ENCODE peak calls at places on chromosomes 4 and X, in ten cellular contexts. One of them, this sample, is unnamed.

GRCh38 chr4:6419452-6420028 is 52.9 kb downstream of the PPP2R2C start:
- DNase-seq in endothelial cell of umbilical vein: no peak
- DNase-seq in transverse colon: no peak
- DNase-seq in sigmoid colon: no peak
- DNase-seq in mucosa of descending colon: no peak
- DNase-seq in ovary: no peak
- DNase-seq in esophagus muscularis mucosa: no peak
- DNase-seq in mammary epithelial cell: no peak
- DNase-seq in upper lobe of right lung: peak; percentile 29
- DNase-seq in BE2C: no peak
- DNase-seq in this sample: peak; percentile 68

GRCh38 chr4:26321326-26322276 is 787 bp downstream of the RBPJ start:
- DNase-seq in endothelial cell of umbilical vein: peak; percentile 41
- DNase-seq in transverse colon: peak; percentile 37
- DNase-seq in sigmoid colon: peak; percentile 68
- DNase-seq in mucosa of descending colon: peak; percentile 39
- DNase-seq in ovary: peak; percentile 32
- DNase-seq in esophagus muscularis mucosa: no peak
- DNase-seq in mammary epithelial cell: peak; percentile 20
- DNase-seq in upper lobe of right lung: peak; percentile 73
- DNase-seq in BE2C: peak; percentile 56
- DNase-seq in this sample: peak; percentile 37

GRCh38 chr4:57501715-57502114 is 391.5 kb upstream of the IGFBP7 start:
- DNase-seq in endothelial cell of umbilical vein: no peak
- DNase-seq in transverse colon: no peak
- DNase-seq in sigmoid colon: no peak
- DNase-seq in mucosa of descending colon: no peak
- DNase-seq in ovary: no peak
- DNase-seq in esophagus muscularis mucosa: no peak
- DNase-seq in mammary epithelial cell: peak; percentile 47
- DNase-seq in upper lobe of right lung: no peak
- DNase-seq in BE2C: no peak
- DNase-seq in this sample: no peak

GRCh38 chrX:96619588-96619987 is 65.1 kb upstream of the DIAPH2 start:
- DNase-seq in endothelial cell of umbilical vein: no peak
- DNase-seq in transverse colon: no peak
- DNase-seq in sigmoid colon: no peak
- DNase-seq in mucosa of descending colon: no peak
- DNase-seq in ovary: no peak
- DNase-seq in esophagus muscularis mucosa: no peak
- DNase-seq in mammary epithelial cell: peak; percentile 4
- DNase-seq in upper lobe of right lung: no peak
- DNase-seq in BE2C: no peak
- DNase-seq in this sample: no peak

GRCh38 chr4:52931238-52931637 is 69.1 kb downstream of the RASL11B start:
- DNase-seq in endothelial cell of umbilical vein: no peak
- DNase-seq in transverse colon: no peak
- DNase-seq in sigmoid colon: no peak
- DNase-seq in mucosa of descending colon: no peak
- DNase-seq in ovary: no peak
- DNase-seq in esophagus muscularis mucosa: no peak
- DNase-seq in mammary epithelial cell: no peak
- DNase-seq in upper lobe of right lung: no peak
- DNase-seq in BE2C: no peak
- DNase-seq in this sample: no peak

GRCh38 chrX:135531813-135532212 is 11.4 kb downstream of the INTS6L start:
- DNase-seq in endothelial cell of umbilical vein: no peak
- DNase-seq in transverse colon: no peak
- DNase-seq in sigmoid colon: no peak
- DNase-seq in mucosa of descending colon: no peak
- DNase-seq in ovary: no peak
- DNase-seq in esophagus muscularis mucosa: no peak
- DNase-seq in mammary epithelial cell: peak; percentile 79
- DNase-seq in upper lobe of right lung: no peak
- DNase-seq in BE2C: no peak
- DNase-seq in this sample: no peak

GRCh38 chr4:72974694-72975487 is 94.6 kb downstream of the COX18 start:
- DNase-seq in endothelial cell of umbilical vein: peak; percentile 78
- DNase-seq in transverse colon: no peak
- DNase-seq in sigmoid colon: no peak
- DNase-seq in mucosa of descending colon: no peak
- DNase-seq in ovary: no peak
- DNase-seq in esophagus muscularis mucosa: no peak
- DNase-seq in mammary epithelial cell: peak; percentile 43
- DNase-seq in upper lobe of right lung: no peak
- DNase-seq in BE2C: no peak
- DNase-seq in this sample: no peak

GRCh38 chr4:183733181-183733580 is 74.1 kb downstream of the TRAPPC11 start:
- DNase-seq in endothelial cell of umbilical vein: no peak
- DNase-seq in transverse colon: no peak
- DNase-seq in sigmoid colon: no peak
- DNase-seq in mucosa of descending colon: no peak
- DNase-seq in ovary: no peak
- DNase-seq in esophagus muscularis mucosa: no peak
- DNase-seq in mammary epithelial cell: no peak
- DNase-seq in upper lobe of right lung: no peak
- DNase-seq in BE2C: no peak
- DNase-seq in this sample: no peak

GRCh38 chr4:140003851-140004579 is 150.0 kb downstream of the MAML3 start:
- DNase-seq in endothelial cell of umbilical vein: no peak
- DNase-seq in transverse colon: no peak
- DNase-seq in sigmoid colon: no peak
- DNase-seq in mucosa of descending colon: no peak
- DNase-seq in ovary: no peak
- DNase-seq in esophagus muscularis mucosa: no peak
- DNase-seq in mammary epithelial cell: no peak
- DNase-seq in upper lobe of right lung: no peak
- DNase-seq in BE2C: no peak
- DNase-seq in this sample: no peak

GRCh38 chr4:128810331-128810870 is 901 bp downstream of the JADE1 start:
- DNase-seq in endothelial cell of umbilical vein: no peak
- DNase-seq in transverse colon: peak; percentile 43
- DNase-seq in sigmoid colon: peak; percentile 72
- DNase-seq in mucosa of descending colon: peak; percentile 54
- DNase-seq in ovary: peak; percentile 45
- DNase-seq in esophagus muscularis mucosa: no peak
- DNase-seq in mammary epithelial cell: no peak
- DNase-seq in upper lobe of right lung: no peak
- DNase-seq in BE2C: peak; percentile 42
- DNase-seq in this sample: peak; percentile 68

GRCh38 chr4:83993774-83994173 is 457.9 kb downstream of the GPAT3 start:
- DNase-seq in endothelial cell of umbilical vein: no peak
- DNase-seq in transverse colon: no peak
- DNase-seq in sigmoid colon: no peak
- DNase-seq in mucosa of descending colon: no peak
- DNase-seq in ovary: no peak
- DNase-seq in esophagus muscularis mucosa: no peak
- DNase-seq in mammary epithelial cell: no peak
- DNase-seq in upper lobe of right lung: no peak
- DNase-seq in BE2C: peak; percentile 19
- DNase-seq in this sample: no peak

GRCh38 chr4:25095756-25096552 is 64.3 kb downstream of the SEPSECS start:
- DNase-seq in endothelial cell of umbilical vein: no peak
- DNase-seq in transverse colon: no peak
- DNase-seq in sigmoid colon: no peak
- DNase-seq in mucosa of descending colon: no peak
- DNase-seq in ovary: no peak
- DNase-seq in esophagus muscularis mucosa: no peak
- DNase-seq in mammary epithelial cell: no peak
- DNase-seq in upper lobe of right lung: no peak
- DNase-seq in BE2C: no peak
- DNase-seq in this sample: no peak

GRCh38 chrX:129037389-129037788 is 485.9 kb downstream of the SMARCA1 start:
- DNase-seq in endothelial cell of umbilical vein: no peak
- DNase-seq in transverse colon: no peak
- DNase-seq in sigmoid colon: no peak
- DNase-seq in mucosa of descending colon: no peak
- DNase-seq in ovary: no peak
- DNase-seq in esophagus muscularis mucosa: no peak
- DNase-seq in mammary epithelial cell: no peak
- DNase-seq in upper lobe of right lung: no peak
- DNase-seq in BE2C: no peak
- DNase-seq in this sample: no peak

GRCh38 chr4:10048931-10049655 is 27.8 kb upstream of the SLC2A9 start:
- DNase-seq in endothelial cell of umbilical vein: no peak
- DNase-seq in transverse colon: no peak
- DNase-seq in sigmoid colon: no peak
- DNase-seq in mucosa of descending colon: no peak
- DNase-seq in ovary: no peak
- DNase-seq in esophagus muscularis mucosa: no peak
- DNase-seq in mammary epithelial cell: peak; percentile 49
- DNase-seq in upper lobe of right lung: no peak
- DNase-seq in BE2C: no peak
- DNase-seq in this sample: no peak

GRCh38 chr4:123599920-123600394 is 203.4 kb downstream of the SPRY1 start:
- DNase-seq in endothelial cell of umbilical vein: peak; percentile 94
- DNase-seq in transverse colon: peak; percentile 82
- DNase-seq in sigmoid colon: peak; percentile 79
- DNase-seq in mucosa of descending colon: peak; percentile 82
- DNase-seq in ovary: peak; percentile 65
- DNase-seq in esophagus muscularis mucosa: no peak
- DNase-seq in mammary epithelial cell: no peak
- DNase-seq in upper lobe of right lung: peak; percentile 88
- DNase-seq in BE2C: peak; percentile 11
- DNase-seq in this sample: peak; percentile 76

GRCh38 chrX:48538641-48539344 is 721 bp upstream of the TBC1D25 start:
- DNase-seq in endothelial cell of umbilical vein: no peak
- DNase-seq in transverse colon: no peak
- DNase-seq in sigmoid colon: peak; percentile 53
- DNase-seq in mucosa of descending colon: no peak
- DNase-seq in ovary: peak; percentile 21
- DNase-seq in esophagus muscularis mucosa: no peak
- DNase-seq in mammary epithelial cell: no peak
- DNase-seq in upper lobe of right lung: no peak
- DNase-seq in BE2C: no peak
- DNase-seq in this sample: no peak
- H3K4me3 ChIP-seq in endothelial cell of umbilical vein: no peak overlapping the region
- H3K4me3 ChIP-seq in transverse colon: no peak overlapping the region
- H3K4me3 ChIP-seq in sigmoid colon: peak overlapping the region; percentile 67
- H3K4me3 ChIP-seq in mucosa of descending colon: no peak overlapping the region
- H3K4me3 ChIP-seq in ovary: peak overlapping the region; percentile 26
- H3K4me3 ChIP-seq in esophagus muscularis mucosa: peak overlapping the region; percentile 68
- H3K4me3 ChIP-seq in mammary epithelial cell: peak overlapping the region; percentile 16
- H3K4me3 ChIP-seq in upper lobe of right lung: peak overlapping the region; percentile 66
- H3K4me3 ChIP-seq in BE2C: peak overlapping the region; percentile 66
- H3K4me3 ChIP-seq in this sample: no peak overlapping the region

GRCh38 chr4:15742083-15742582 is 36.0 kb upstream of the CD38 start:
- DNase-seq in endothelial cell of umbilical vein: no peak
- DNase-seq in transverse colon: no peak
- DNase-seq in sigmoid colon: no peak
- DNase-seq in mucosa of descending colon: no peak
- DNase-seq in ovary: no peak
- DNase-seq in esophagus muscularis mucosa: no peak
- DNase-seq in mammary epithelial cell: no peak
- DNase-seq in upper lobe of right lung: no peak
- DNase-seq in BE2C: no peak
- DNase-seq in this sample: no peak
- H3K4me1 ChIP-seq in endothelial cell of umbilical vein: no peaks in the 10 kb centered on the region
- H3K4me1 ChIP-seq in transverse colon: no peaks in the 10 kb centered on the region
- H3K4me1 ChIP-seq in sigmoid colon: no peaks in the 10 kb centered on the region
- H3K4me1 ChIP-seq in mucosa of descending colon: no peaks in the 10 kb centered on the region
- H3K4me1 ChIP-seq in ovary: no peaks in the 10 kb centered on the region
- H3K4me1 ChIP-seq in esophagus muscularis mucosa: no peaks in the 10 kb centered on the region
- H3K4me1 ChIP-seq in mammary epithelial cell: no peaks in the 10 kb centered on the region
- H3K4me1 ChIP-seq in upper lobe of right lung: no peaks in the 10 kb centered on the region
- H3K4me1 ChIP-seq in BE2C: no peaks in the 10 kb centered on the region
- H3K4me1 ChIP-seq in this sample: no peaks in the 10 kb centered on the region

DNA sequence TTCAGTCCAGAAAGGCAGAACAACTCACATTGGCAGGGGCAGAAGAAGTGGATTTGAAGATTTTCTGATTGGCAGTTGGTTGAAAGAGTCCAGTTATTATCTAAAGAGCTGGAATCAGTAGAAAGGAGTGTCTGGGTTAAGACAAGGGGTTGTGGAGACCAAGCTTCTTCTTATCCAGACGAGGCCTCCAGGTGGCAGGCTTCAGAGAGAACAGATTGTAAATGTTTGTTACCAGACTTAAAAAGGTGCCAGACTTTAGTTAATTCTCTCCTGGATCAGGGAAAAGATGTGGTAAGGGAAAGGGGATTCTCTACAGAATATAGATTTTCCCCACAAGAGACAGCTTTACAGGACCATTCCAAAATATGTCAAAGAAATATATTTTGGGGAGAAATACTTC is 36.7 kb upstream of the TLR3 start:
- DNase-seq in endothelial cell of umbilical vein: no peak
- DNase-seq in transverse colon: no peak
- DNase-seq in sigmoid colon: no peak
- DNase-seq in mucosa of descending colon: no peak
- DNase-seq in ovary: no peak
- DNase-seq in esophagus muscularis mucosa: no peak
- DNase-seq in mammary epithelial cell: no peak
- DNase-seq in upper lobe of right lung: no peak
- DNase-seq in BE2C: no peak
- DNase-seq in this sample: no peak
- TF ChIP-seq CTCF in endothelial cell of umbilical vein: peak; percentile 9
- TF ChIP-seq CTCF in transverse colon: no peak
- TF ChIP-seq CTCF in sigmoid colon: no peak
- TF ChIP-seq CTCF in mucosa of descending colon: no peak
- TF ChIP-seq CTCF in ovary: no peak
- TF ChIP-seq CTCF in esophagus muscularis mucosa: peak; percentile 36
- TF ChIP-seq CTCF in mammary epithelial cell: no peak
- TF ChIP-seq CTCF in upper lobe of right lung: peak; percentile 1
- TF ChIP-seq CTCF in BE2C: peak; percentile 40
- TF ChIP-seq CTCF in this sample: no peak

GRCh38 chr4:173482330-173482931 is 47.6 kb downstream of the HAND2 start:
- DNase-seq in endothelial cell of umbilical vein: no peak
- DNase-seq in transverse colon: no peak
- DNase-seq in sigmoid colon: no peak
- DNase-seq in mucosa of descending colon: no peak
- DNase-seq in ovary: no peak
- DNase-seq in esophagus muscularis mucosa: no peak
- DNase-seq in mammary epithelial cell: no peak
- DNase-seq in upper lobe of right lung: no peak
- DNase-seq in BE2C: no peak
- DNase-seq in this sample: no peak

GRCh38 chr4:173478884-173479283 is 51.1 kb downstream of the HAND2 start:
- DNase-seq in endothelial cell of umbilical vein: no peak
- DNase-seq in transverse colon: no peak
- DNase-seq in sigmoid colon: no peak
- DNase-seq in mucosa of descending colon: no peak
- DNase-seq in ovary: no peak
- DNase-seq in esophagus muscularis mucosa: no peak
- DNase-seq in mammary epithelial cell: no peak
- DNase-seq in upper lobe of right lung: no peak
- DNase-seq in BE2C: no peak
- DNase-seq in this sample: no peak

GRCh38 chr4:173477016-173477415 is 53.0 kb downstream of the HAND2 start:
- DNase-seq in endothelial cell of umbilical vein: no peak
- DNase-seq in transverse colon: no peak
- DNase-seq in sigmoid colon: no peak
- DNase-seq in mucosa of descending colon: no peak
- DNase-seq in ovary: no peak
- DNase-seq in esophagus muscularis mucosa: no peak
- DNase-seq in mammary epithelial cell: no peak
- DNase-seq in upper lobe of right lung: no peak
- DNase-seq in BE2C: no peak
- DNase-seq in this sample: no peak

GRCh38 chr4:173475751-173476150 is 54.3 kb downstream of the HAND2 start:
- DNase-seq in endothelial cell of umbilical vein: no peak
- DNase-seq in transverse colon: no peak
- DNase-seq in sigmoid colon: no peak
- DNase-seq in mucosa of descending colon: no peak
- DNase-seq in ovary: no peak
- DNase-seq in esophagus muscularis mucosa: no peak
- DNase-seq in mammary epithelial cell: no peak
- DNase-seq in upper lobe of right lung: no peak
- DNase-seq in BE2C: no peak
- DNase-seq in this sample: no peak

GRCh38 chr4:173478136-173478860 is 51.7 kb downstream of the HAND2 start:
- DNase-seq in endothelial cell of umbilical vein: no peak
- DNase-seq in transverse colon: no peak
- DNase-seq in sigmoid colon: no peak
- DNase-seq in mucosa of descending colon: no peak
- DNase-seq in ovary: no peak
- DNase-seq in esophagus muscularis mucosa: no peak
- DNase-seq in mammary epithelial cell: no peak
- DNase-seq in upper lobe of right lung: no peak
- DNase-seq in BE2C: no peak
- DNase-seq in this sample: no peak
- H3K4me3 ChIP-seq in endothelial cell of umbilical vein: no peak overlapping the region
- H3K4me3 ChIP-seq in transverse colon: no peak overlapping the region
- H3K4me3 ChIP-seq in sigmoid colon: no peak overlapping the region
- H3K4me3 ChIP-seq in mucosa of descending colon: no peak overlapping the region
- H3K4me3 ChIP-seq in ovary: no peak overlapping the region
- H3K4me3 ChIP-seq in esophagus muscularis mucosa: no peak overlapping the region
- H3K4me3 ChIP-seq in mammary epithelial cell: no peak overlapping the region
- H3K4me3 ChIP-seq in upper lobe of right lung: no peak overlapping the region
- H3K4me3 ChIP-seq in BE2C: no peak overlapping the region
- H3K4me3 ChIP-seq in this sample: no peak overlapping the region

This sample was measured in adrenal gland.